ENCODE peak calls at places on chromosomes 16 and 17, in six cellular contexts. U is CD8-positive, alpha-beta T cell; Z is tibial artery; L is dorsolateral prefrontal cortex; B is caudate nucleus; O is substantia nigra. M is an unnamed sample.

GRCh38 chr16:86536621-86537020 is 18.4 kb downstream of the MTHFSD start:
- DNase-seq in O (no peak), U (no peak), L (no peak), Z (no peak), B (no peak), M (no peak)

GRCh38 chr17:33469911-33470310 is 176.8 kb upstream of the ASIC2 start:
- DNase-seq in Z (no peak), U (no peak), O (no peak), L (no peak), B (no peak), M (peak; percentile 20)

GRCh38 chr16:67963325-67964321 is 4.8 kb downstream of the SLC12A4 start:
- DNase-seq in U (no peak), L (no peak), Z (no peak), O (no peak), B (no peak), M (peak; percentile 20)

GRCh38 chr17:31499771-31500554 is 108.5 kb downstream of the RAB11FIP4 start:
- DNase-seq in L (peak; percentile 69), O (no peak), B (peak; percentile 77), Z (no peak), U (no peak), M (no peak)

GRCh38 chr16:35692824-35693223 is 2233.4 kb downstream of the TP53TG3F start:
- DNase-seq in O (no peak), B (no peak), L (no peak), U (no peak), Z (no peak), M (no peak)

GRCh38 chr16:4261557-4262172 is 11.2 kb downstream of the TFAP4 start:
- DNase-seq in B (no peak), Z (no peak), L (no peak), O (no peak), U (peak; percentile 5), M (no peak)

GRCh38 chr16:64996641-64997040 is 125.2 kb downstream of the CDH11 start:
- DNase-seq in B (no peak), Z (no peak), U (no peak), O (no peak), L (no peak), M (peak; percentile 4)

GRCh38 chr17:7014995-7015586 is 2.7 kb downstream of the RNASEK start:
- DNase-seq in O (peak; percentile 60), U (peak; percentile 64), L (no peak), B (no peak), Z (no peak), M (no peak)

GRCh38 chr17:76268015-76268749 is 3.0 kb downstream of the UBALD2 start:
- DNase-seq in B (peak; percentile 70), Z (peak; percentile 86), O (no peak), U (peak; percentile 57), L (peak; percentile 69), M (peak; percentile 78)

GRCh38 chr16:25575363-25575762 is 116.4 kb upstream of the HS3ST4 start:
- DNase-seq in B (no peak), L (no peak), O (no peak), Z (no peak), U (no peak), M (no peak)

GRCh38 chr17:42531455-42532354 is 4.3 kb upstream of the NAGLU start:
- DNase-seq in L (no peak), B (peak; percentile 26), O (no peak), Z (peak; percentile 61), U (peak; percentile 37), M (peak; percentile 81)

GRCh38 chr17:17508019-17508535 is 11.9 kb upstream of the RASD1 start:
- DNase-seq in B (no peak), U (no peak), Z (no peak), L (no peak), O (no peak), M (no peak)

GRCh38 chr16:58024673-58025350 is 742 bp upstream of the MMP15 start:
- DNase-seq in B (no peak), U (no peak), L (no peak), O (no peak), Z (no peak), M (peak; percentile 98)

GRCh38 chr16:9787717-9788116 is 394.5 kb downstream of the GRIN2A start:
- DNase-seq in O (no peak), B (no peak), Z (no peak), L (no peak), U (no peak), M (no peak)

GRCh38 chr16:65658339-65659275 is 536.7 kb upstream of the CDH11 start:
- DNase-seq in B (no peak), L (no peak), O (no peak), Z (no peak), U (no peak), M (no peak)

GRCh38 chr17:19417611-19418010 is 6.6 kb downstream of the RNF112 start:
- DNase-seq in Z (no peak), L (no peak), O (no peak), U (no peak), B (no peak), M (no peak)

GRCh38 chr17:1150863-1151685 is 28.7 kb downstream of the ABR start:
- DNase-seq in B (no peak), L (no peak), U (no peak), O (no peak), Z (no peak), M (no peak)

GRCh38 chr17:42122371-42123303 is at the start of gene HSPB9:
- DNase-seq in B (no peak), O (no peak), U (no peak), Z (no peak), L (no peak), M (peak; percentile 91)

GRCh38 chr17:47895254-47895855 is 681 bp upstream of the SP2 start:
- DNase-seq in O (no peak), U (no peak), L (peak; percentile 47), Z (peak; percentile 40), B (no peak), M (no peak)

GRCh38 chr17:17750881-17751280 is 69.6 kb downstream of the RAI1 start:
- DNase-seq in Z (no peak), L (no peak), U (peak; percentile 30), O (no peak), B (no peak), M (peak; percentile 34)

GRCh38 chr17:76331083-76331482 is 22.6 kb downstream of the PRPSAP1 start:
- DNase-seq in O (no peak), B (no peak), U (no peak), Z (no peak), L (no peak), M (peak; percentile 65)

GRCh38 chr16:31221357-31222160 is 4.6 kb upstream of the PYDC1 start:
- DNase-seq in Z (no peak), O (no peak), B (no peak), L (no peak), U (no peak), M (peak; percentile 68)

GRCh38 chr16:64892843-64893242 is 229.0 kb downstream of the CDH11 start:
- DNase-seq in L (no peak), B (no peak), O (no peak), Z (no peak), U (no peak), M (no peak)

GRCh38 chr17:82240506-82241182 is 11.8 kb downstream of the SLC16A3 start:
- DNase-seq in L (no peak), B (no peak), O (no peak), Z (no peak), U (no peak), M (no peak)

GRCh38 chr17:18224428-18225120 is 861 bp upstream of the LLGL1 start:
- DNase-seq in Z (no peak), L (no peak), O (no peak), U (no peak), B (no peak), M (no peak)

GRCh38 chr16:53984936-53985335 is 281.0 kb downstream of the FTO start:
- DNase-seq in Z (no peak), B (no peak), L (no peak), O (no peak), U (no peak), M (no peak)

GRCh38 chr16:67726106-67727034 is 7.3 kb upstream of the GFOD2 start:
- DNase-seq in Z (no peak), O (no peak), U (no peak), L (no peak), B (no peak), M (peak; percentile 47)

DNA sequence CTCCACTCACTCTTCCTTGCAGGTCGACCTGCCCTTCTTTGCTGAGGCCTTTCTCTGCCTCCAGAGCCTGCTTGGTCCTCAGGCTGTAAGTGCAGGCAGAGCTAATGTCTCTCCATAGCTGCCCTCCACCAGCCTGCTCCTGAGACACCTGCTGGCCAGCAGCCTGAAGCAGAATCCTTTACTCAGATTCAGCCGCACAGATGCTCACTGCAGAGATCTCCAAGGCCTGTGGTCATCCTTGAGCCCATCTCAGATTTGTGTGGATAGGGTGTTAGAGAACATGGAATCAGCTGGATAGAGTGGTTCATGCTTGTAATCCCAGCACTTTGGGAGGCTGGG is 11.5 kb downstream of the DEXI start:
- DNase-seq in B (no peak), Z (no peak), U (no peak), O (no peak), L (no peak), M (no peak)
- H3K27ac ChIP-seq in B (no peak overlapping the region), Z (no peak overlapping the region), U (no peak overlapping the region), O (no peak overlapping the region), L (no peak overlapping the region), M (no peak overlapping the region)

GRCh38 chr16:50208460-50208931 is 55.4 kb downstream of the TENT4B start:
- DNase-seq in O (no peak), Z (no peak), B (no peak), U (no peak), L (no peak), M (peak; percentile 31)
- H3K27ac ChIP-seq in O (no peak overlapping the region), Z (peak overlapping the region; percentile 42), B (no peak overlapping the region), U (no peak overlapping the region), L (no peak overlapping the region), M (no peak overlapping the region)

GRCh38 chr17:50916026-50916707 is 50.0 kb upstream of the TOB1 start:
- DNase-seq in L (no peak), Z (no peak), B (no peak), U (no peak), O (no peak), M (no peak)
- H3K27ac ChIP-seq in L (peak overlapping the region; percentile 94), Z (no peak overlapping the region), B (peak overlapping the region; percentile 98), U (no peak overlapping the region), O (peak overlapping the region; percentile 31), M (peak overlapping the region; percentile 69)

DNA sequence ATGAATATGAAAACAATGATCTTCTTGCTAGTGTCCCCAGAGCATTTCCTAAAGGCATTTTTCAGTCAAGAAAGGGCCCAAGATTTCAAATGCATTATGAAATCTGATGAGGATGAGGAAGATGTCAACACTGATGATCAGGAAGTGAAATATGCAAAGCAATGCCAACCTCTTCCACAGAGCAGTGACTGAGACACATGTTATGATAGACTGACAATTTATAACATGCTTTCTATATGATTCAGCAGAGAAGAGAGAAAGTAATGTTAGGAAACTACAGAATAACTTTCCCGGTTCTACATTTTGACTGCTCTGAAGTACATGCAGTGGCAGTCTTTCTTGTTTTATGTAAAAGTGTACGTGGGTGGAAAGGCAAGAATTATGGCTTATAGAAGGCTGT is 859.1 kb upstream of the GOT2 start:
- DNase-seq in U (no peak), L (no peak), B (no peak), Z (no peak), O (no peak), M (no peak)
- H3K27ac ChIP-seq in U (no peak overlapping the region), L (no peak overlapping the region), B (no peak overlapping the region), Z (no peak overlapping the region), O (no peak overlapping the region), M (no peak overlapping the region)

GRCh38 chr16:1548234-1548633 is 14.8 kb downstream of the TMEM204 start:
- DNase-seq in L (no peak), B (no peak), O (no peak), U (no peak), Z (no peak), M (no peak)
- H3K27ac ChIP-seq in L (no peak overlapping the region), B (peak overlapping the region; percentile 26), O (no peak overlapping the region), U (no peak overlapping the region), Z (peak overlapping the region; percentile 76), M (no peak overlapping the region)